ENCODE peak calls at places on chromosome 15, in ten cellular contexts. H, N, P, M, D, Z, U, O, B and R are unnamed samples.

GRCh38 chr15:48440084-48440483 is 108.9 kb downstream of the DUT start:
- DNase-seq in H (peak), N (peak), P (no peak), M (no peak), D (peak), Z (peak), U (no peak), O (no peak), B (peak), R (no peak)

GRCh38 chr15:62896969-62897486 is 145.5 kb upstream of the TPM1 start:
- DNase-seq in H (peak), N (peak), P (peak), M (no peak), D (peak), Z (peak), U (no peak), O (no peak), B (peak), R (peak)

GRCh38 chr15:100841426-100841825 is 38.2 kb upstream of the ALDH1A3 start:
- DNase-seq in H (no peak), N (no peak), P (no peak), M (no peak), D (no peak), Z (no peak), U (no peak), O (no peak), B (no peak), R (no peak)

GRCh38 chr15:63331456-63331855 is 50.2 kb downstream of the CA12 start:
- DNase-seq in H (no peak), N (no peak), P (peak), M (no peak), D (no peak), Z (no peak), U (no peak), O (no peak), B (no peak), R (no peak)

GRCh38 chr15:52483712-52484111 is 45.0 kb downstream of the MYO5A start:
- DNase-seq in H (peak), N (no peak), P (peak), M (no peak), D (peak), Z (peak), U (no peak), O (no peak), B (no peak), R (no peak)

GRCh38 chr15:43299884-43300283 is 30.5 kb downstream of the LCMT2 start:
- DNase-seq in H (no peak), N (no peak), P (no peak), M (no peak), D (no peak), Z (no peak), U (no peak), O (no peak), B (no peak), R (no peak)

GRCh38 chr15:92510163-92510882 is 116.6 kb downstream of the ST8SIA2 start:
- DNase-seq in H (peak), N (no peak), P (peak), M (peak), D (no peak), Z (peak), U (no peak), O (no peak), B (no peak), R (no peak)

GRCh38 chr15:47129033-47129432 is 588.3 kb upstream of the SEMA6D start:
- DNase-seq in H (no peak), N (no peak), P (no peak), M (no peak), D (no peak), Z (no peak), U (no peak), O (no peak), B (no peak), R (no peak)

GRCh38 chr15:49887604-49888340 is 231.3 kb downstream of the ATP8B4 start:
- DNase-seq in H (peak), N (no peak), P (no peak), M (no peak), D (no peak), Z (peak), U (no peak), O (no peak), B (no peak), R (no peak)

GRCh38 chr15:82122754-82123400 is 77.1 kb upstream of the MEX3B start:
- DNase-seq in H (peak), N (no peak), P (peak), M (no peak), D (peak), Z (peak), U (no peak), O (no peak), B (peak), R (no peak)

GRCh38 chr15:85457392-85457968 is 77.1 kb downstream of the AKAP13 start:
- DNase-seq in H (no peak), N (no peak), P (no peak), M (no peak), D (no peak), Z (no peak), U (no peak), O (peak), B (no peak), R (no peak)

GRCh38 chr15:73357999-73358665 is 10.6 kb downstream of the HCN4 start:
- DNase-seq in H (no peak), N (no peak), P (no peak), M (no peak), D (no peak), Z (no peak), U (no peak), O (no peak), B (no peak), R (no peak)

GRCh38 chr15:100879046-100879445 is 585 bp upstream of the ALDH1A3 start:
- DNase-seq in H (peak), N (no peak), P (no peak), M (no peak), D (no peak), Z (no peak), U (no peak), O (no peak), B (no peak), R (no peak)

GRCh38 chr15:85620321-85621044 is 174.2 kb downstream of the KLHL25 start:
- DNase-seq in H (peak), N (no peak), P (peak), M (no peak), D (no peak), Z (peak), U (no peak), O (no peak), B (peak), R (no peak)

GRCh38 chr15:99143655-99144610 is 39.1 kb downstream of the SYNM start:
- DNase-seq in H (peak), N (peak), P (no peak), M (peak), D (peak), Z (peak), U (no peak), O (no peak), B (peak), R (peak)

GRCh38 chr15:41558400-41559238 is at the start of gene TYRO3:
- DNase-seq in H (peak), N (peak), P (no peak), M (peak), D (peak), Z (peak), U (peak), O (peak), B (peak), R (no peak)

GRCh38 chr15:40065166-40065565 is 26.2 kb upstream of the SRP14 start:
- DNase-seq in H (no peak), N (no peak), P (no peak), M (no peak), D (no peak), Z (no peak), U (no peak), O (no peak), B (no peak), R (no peak)

GRCh38 chr15:61499371-61499770 is 270.3 kb upstream of the RORA start:
- DNase-seq in H (no peak), N (no peak), P (no peak), M (no peak), D (no peak), Z (peak), U (no peak), O (no peak), B (no peak), R (no peak)

GRCh38 chr15:49415638-49416037 is 7.4 kb upstream of the FGF7 start:
- DNase-seq in H (peak), N (no peak), P (peak), M (no peak), D (peak), Z (peak), U (no peak), O (no peak), B (no peak), R (no peak)

GRCh38 chr15:27341780-27342343 is 370.9 kb downstream of the GABRG3 start:
- DNase-seq in H (peak), N (no peak), P (no peak), M (no peak), D (no peak), Z (no peak), U (no peak), O (no peak), B (no peak), R (no peak)

GRCh38 chr15:60964527-60964926 is 264.6 kb downstream of the RORA start:
- DNase-seq in H (no peak), N (no peak), P (no peak), M (no peak), D (no peak), Z (peak), U (no peak), O (no peak), B (no peak), R (no peak)

GRCh38 chr15:92069308-92070244 is 216.1 kb downstream of the SLCO3A1 start:
- DNase-seq in H (peak), N (peak), P (peak), M (no peak), D (no peak), Z (peak), U (no peak), O (no peak), B (peak), R (peak)

GRCh38 chr15:100934735-100935134 is 15.6 kb downstream of the LRRK1 start:
- DNase-seq in H (no peak), N (no peak), P (no peak), M (no peak), D (no peak), Z (no peak), U (no peak), O (no peak), B (no peak), R (no peak)

DNA sequence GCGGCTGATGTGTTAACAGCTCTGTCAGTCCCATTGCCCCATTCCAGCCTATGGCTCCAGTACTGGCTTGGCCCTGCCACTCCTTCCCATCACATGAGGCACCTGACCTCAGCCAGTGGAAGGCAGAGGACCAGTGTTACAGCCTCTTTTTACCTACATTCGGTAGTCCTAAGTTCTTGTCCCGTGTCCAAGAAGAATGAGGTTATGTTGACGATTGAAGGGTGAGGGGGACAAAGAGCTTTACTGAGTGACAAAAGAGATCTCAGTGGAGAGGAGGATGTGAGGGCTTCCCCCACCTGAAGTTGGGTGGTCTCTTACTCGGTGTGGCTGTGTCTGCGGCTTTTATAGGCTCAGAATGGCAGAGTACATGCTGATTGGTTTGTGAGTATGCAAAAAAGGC is 7.3 kb upstream of the MPI start:
- DNase-seq in H (no peak), N (no peak), P (no peak), M (peak), D (no peak), Z (no peak), U (no peak), O (no peak), B (no peak), R (no peak)
- H3K4me3 ChIP-seq in H (no peak), N (no peak), P (no peak), M (no peak), D (no peak), Z (no peak), U (no peak), O (no peak), B (no peak), R (no peak)

DNA sequence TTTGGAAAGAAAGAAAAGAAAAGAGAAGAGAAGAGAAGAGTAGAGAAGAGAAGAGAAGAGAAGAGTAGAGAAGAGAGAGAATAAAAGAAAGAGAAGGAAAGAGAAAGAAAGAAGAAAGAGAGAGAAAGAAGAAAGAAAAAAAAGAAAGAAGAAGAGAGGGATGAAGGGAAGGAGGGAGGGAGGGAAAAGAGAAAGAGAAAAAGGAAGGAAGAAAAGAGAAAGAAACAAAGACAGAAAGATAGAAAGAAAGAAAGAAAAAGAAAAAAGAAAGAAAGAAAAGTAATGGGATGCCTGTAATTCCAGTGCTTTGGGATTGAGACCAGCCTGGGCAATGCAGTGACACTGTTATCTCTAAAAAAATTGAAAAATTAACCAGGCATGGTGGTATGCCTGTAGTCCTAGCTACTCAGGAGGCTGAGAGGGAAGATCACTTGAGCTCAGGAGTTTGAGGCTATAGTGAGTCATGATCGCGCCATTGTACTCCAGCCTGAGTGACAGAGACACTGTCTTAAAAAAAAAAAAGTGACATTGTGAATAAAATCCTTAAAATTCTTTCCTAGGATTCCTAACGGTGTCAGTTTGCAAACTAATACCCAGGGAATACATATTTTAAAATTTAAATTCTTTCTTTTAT is 1.7 kb downstream of the RASL12 start:
- DNase-seq in H (peak), N (no peak), P (peak), M (peak), D (no peak), Z (no peak), U (no peak), O (no peak), B (no peak), R (no peak)
- H3K4me3 ChIP-seq in H (no peak), N (peak), P (peak), M (no peak), D (no peak), Z (no peak), U (no peak), O (no peak), B (peak), R (peak)

DNA sequence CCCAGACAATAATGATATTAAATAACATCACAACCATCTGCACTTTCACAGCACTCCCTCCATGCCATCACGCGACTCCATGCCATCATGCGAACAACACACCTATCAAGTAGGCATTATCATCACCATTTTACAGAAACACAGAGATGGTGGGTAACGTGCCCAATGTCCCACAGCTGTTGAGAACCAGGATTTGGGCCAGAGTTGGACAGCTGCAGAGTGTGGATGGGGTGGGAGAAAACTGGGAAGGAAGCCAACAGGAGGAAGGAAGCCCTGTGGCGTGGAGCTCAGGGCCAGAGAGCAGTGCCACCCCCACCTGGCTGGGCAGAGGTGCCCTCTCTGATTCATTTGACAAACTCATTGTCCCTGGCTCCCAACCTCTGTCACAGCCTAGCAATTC is 29.0 kb downstream of the RBPMS2 start:
- DNase-seq in H (no peak), N (no peak), P (no peak), M (no peak), D (no peak), Z (no peak), U (no peak), O (no peak), B (no peak), R (no peak)
- H3K4me3 ChIP-seq in H (no peak), N (no peak), P (no peak), M (no peak), D (no peak), Z (no peak), U (no peak), O (no peak), B (no peak), R (no peak)

GRCh38 chr15:80073197-80073596 is 13.7 kb downstream of the ZFAND6 start:
- DNase-seq in H (peak), N (no peak), P (no peak), M (no peak), D (no peak), Z (no peak), U (no peak), O (no peak), B (no peak), R (no peak)
- H3K4me3 ChIP-seq in H (peak), N (peak), P (peak), M (peak), D (peak), Z (peak), U (no peak), O (no peak), B (no peak), R (no peak)

DNA sequence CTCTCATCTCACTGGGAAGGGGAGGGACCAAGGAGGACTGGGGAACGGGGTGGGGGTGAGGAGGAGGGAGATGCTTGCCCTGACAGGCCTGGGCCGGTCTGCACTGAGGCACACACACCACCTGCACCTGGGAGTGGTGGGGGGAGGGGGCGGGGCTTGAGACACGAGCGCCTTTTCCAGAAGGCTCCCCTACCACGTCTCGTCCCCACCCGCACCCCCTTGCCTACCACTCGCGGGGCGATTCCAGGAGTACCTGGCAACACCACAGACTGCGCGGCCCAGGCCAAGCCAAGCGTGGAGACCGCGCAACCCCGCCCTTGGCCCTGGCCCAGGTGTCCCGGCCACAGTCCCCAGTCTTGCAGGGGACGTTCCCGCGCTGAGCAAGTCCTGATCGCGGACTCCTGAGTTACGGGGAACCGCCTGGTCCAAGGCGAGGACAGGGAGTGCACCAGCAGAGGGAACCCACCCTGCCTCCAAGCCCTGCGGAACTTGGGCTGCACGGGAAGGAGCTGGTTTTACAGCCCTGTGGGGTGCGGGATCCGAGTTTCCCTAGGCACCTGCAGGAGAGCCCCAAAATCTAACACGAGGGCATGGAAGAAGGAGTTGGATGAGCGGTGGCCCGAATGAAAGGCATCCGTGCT is 68.1 kb upstream of the SH3GL3 start:
- DNase-seq in H (no peak), N (no peak), P (no peak), M (no peak), D (no peak), Z (no peak), U (no peak), O (no peak), B (no peak), R (no peak)
- H3K4me3 ChIP-seq in H (peak), N (no peak), P (no peak), M (no peak), D (no peak), Z (peak), U (no peak), O (no peak), B (no peak), R (no peak)

GRCh38 chr15:58608711-58609110 is 140.8 kb downstream of the ADAM10 start:
- DNase-seq in H (peak), N (no peak), P (no peak), M (no peak), D (no peak), Z (no peak), U (no peak), O (no peak), B (no peak), R (no peak)

GRCh38 chr15:58605931-58606330 is 143.6 kb downstream of the ADAM10 start:
- DNase-seq in H (no peak), N (no peak), P (no peak), M (no peak), D (no peak), Z (no peak), U (no peak), O (no peak), B (no peak), R (no peak)

GRCh38 chr15:58604455-58604923 is 145.0 kb downstream of the ADAM10 start:
- DNase-seq in H (no peak), N (no peak), P (no peak), M (no peak), D (no peak), Z (no peak), U (no peak), O (no peak), B (no peak), R (no peak)

GRCh38 chr15:58606577-58607080 is 142.9 kb downstream of the ADAM10 start:
- DNase-seq in H (no peak), N (no peak), P (no peak), M (no peak), D (no peak), Z (no peak), U (no peak), O (no peak), B (no peak), R (no peak)

GRCh38 chr15:58608129-58608590 is 141.3 kb downstream of the ADAM10 start:
- DNase-seq in H (peak), N (no peak), P (peak), M (no peak), D (peak), Z (peak), U (no peak), O (no peak), B (no peak), R (no peak)
- H3K4me3 ChIP-seq in H (peak), N (no peak), P (no peak), M (no peak), D (no peak), Z (no peak), U (no peak), O (no peak), B (no peak), R (no peak)

DNA sequence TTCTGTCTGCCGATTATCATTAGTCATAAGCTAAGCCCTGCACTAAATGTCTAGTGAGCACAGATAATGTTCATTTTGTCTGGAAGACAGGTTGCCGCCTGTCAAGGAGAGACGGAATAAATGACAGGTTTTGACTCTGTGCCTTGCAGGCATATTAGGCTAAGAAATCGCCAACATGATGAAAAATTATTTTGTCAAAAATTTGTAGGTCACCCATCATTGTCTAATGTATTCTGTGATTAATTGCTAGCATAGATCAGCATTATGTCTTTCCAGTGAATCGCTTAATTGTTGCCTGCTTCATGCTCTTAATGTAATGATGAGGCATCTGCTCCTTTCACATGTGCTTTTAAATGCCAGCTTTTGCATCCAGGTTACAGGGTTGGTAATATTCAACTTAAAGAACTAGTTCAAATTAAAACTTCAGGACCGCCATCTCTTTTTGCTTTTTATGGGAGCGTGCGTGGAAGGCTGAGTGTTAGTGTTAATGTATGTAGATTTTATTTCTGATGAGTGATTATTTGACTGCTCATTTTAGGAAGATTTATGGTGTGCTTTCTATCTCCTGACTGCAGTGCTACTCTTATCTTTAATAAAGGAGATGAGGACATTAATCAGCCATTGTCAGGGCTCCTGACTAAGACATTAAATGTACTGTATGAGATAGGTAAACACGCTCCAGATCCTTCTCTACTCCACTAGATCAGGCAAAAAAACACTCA is 120.8 kb upstream of the MEIS2 start:
- DNase-seq in H (no peak), N (no peak), P (no peak), M (no peak), D (no peak), Z (no peak), U (no peak), O (no peak), B (no peak), R (no peak)
- H3K4me3 ChIP-seq in H (no peak), N (no peak), P (no peak), M (no peak), D (no peak), Z (no peak), U (no peak), O (no peak), B (no peak), R (no peak)